ENCODE peak calls at places on chromosomes 12 and 14, in seven cellular contexts. R is prostate gland, Q is HCT116, S is transverse colon, T is K562, U is breast epithelium, H is GM12892. C is an unnamed sample.

GRCh38 chr12:83161451-83161850 is 474.7 kb downstream of the TMTC2 start:
- DNase-seq in R (no peak), Q (no peak), S (no peak), T (no peak), U (no peak), H (no peak), C (no peak)

GRCh38 chr14:99270491-99271287 is 1.3 kb downstream of the BCL11B start:
- DNase-seq in R (no peak), Q (no peak), S (no peak), T (no peak), U (no peak), H (no peak), C (peak)

GRCh38 chr12:10097521-10097920 is 1.3 kb downstream of the CLEC1A start:
- DNase-seq in R (no peak), Q (no peak), S (no peak), T (no peak), U (no peak), H (no peak), C (no peak)

GRCh38 chr14:56733396-56733795 is 76.9 kb downstream of the OTX2 start:
- DNase-seq in R (no peak), Q (no peak), S (no peak), T (no peak), U (no peak), H (no peak), C (peak)

GRCh38 chr12:58500399-58500798 is 419.9 kb downstream of the LRIG3 start:
- DNase-seq in R (no peak), Q (no peak), S (no peak), T (no peak), U (no peak), H (no peak), C (no peak)

GRCh38 chr12:32947203-32947795 is 50.7 kb upstream of the PKP2 start:
- DNase-seq in R (no peak), Q (peak), S (no peak), T (peak), U (no peak), H (no peak), C (no peak)

GRCh38 chr14:23137221-23138172 is 18.4 kb upstream of the CEBPE start:
- DNase-seq in R (peak), Q (no peak), S (no peak), T (no peak), U (peak), H (no peak), C (peak)

GRCh38 chr12:46391630-46392029 is 19.1 kb upstream of the SLC38A2 start:
- DNase-seq in R (no peak), Q (no peak), S (no peak), T (no peak), U (no peak), H (no peak), C (no peak)

GRCh38 chr12:88574278-88574677 is 6.0 kb downstream of the KITLG start:
- DNase-seq in R (no peak), Q (no peak), S (no peak), T (no peak), U (no peak), H (no peak), C (no peak)
- TF ChIP-seq POLR2AphosphoS5 in R (no peak), Q (no peak), S (no peak), T (no peak), U (no peak), H (no peak), C (no peak)

GRCh38 chr14:41606249-41607118 is at the start of gene LRFN5:
- DNase-seq in R (no peak), Q (no peak), S (no peak), T (no peak), U (no peak), H (no peak), C (peak)

GRCh38 chr14:41607119-41607785 is 576 bp downstream of the LRFN5 start:
- DNase-seq in R (no peak), Q (no peak), S (no peak), T (no peak), U (no peak), H (no peak), C (peak)

GRCh38 chr14:41609704-41610183 is 3.1 kb downstream of the LRFN5 start:
- DNase-seq in R (peak), Q (no peak), S (no peak), T (no peak), U (no peak), H (no peak), C (no peak)

GRCh38 chr14:41605550-41606248 is 977 bp upstream of the LRFN5 start:
- DNase-seq in R (no peak), Q (no peak), S (no peak), T (no peak), U (no peak), H (no peak), C (no peak)

DNA sequence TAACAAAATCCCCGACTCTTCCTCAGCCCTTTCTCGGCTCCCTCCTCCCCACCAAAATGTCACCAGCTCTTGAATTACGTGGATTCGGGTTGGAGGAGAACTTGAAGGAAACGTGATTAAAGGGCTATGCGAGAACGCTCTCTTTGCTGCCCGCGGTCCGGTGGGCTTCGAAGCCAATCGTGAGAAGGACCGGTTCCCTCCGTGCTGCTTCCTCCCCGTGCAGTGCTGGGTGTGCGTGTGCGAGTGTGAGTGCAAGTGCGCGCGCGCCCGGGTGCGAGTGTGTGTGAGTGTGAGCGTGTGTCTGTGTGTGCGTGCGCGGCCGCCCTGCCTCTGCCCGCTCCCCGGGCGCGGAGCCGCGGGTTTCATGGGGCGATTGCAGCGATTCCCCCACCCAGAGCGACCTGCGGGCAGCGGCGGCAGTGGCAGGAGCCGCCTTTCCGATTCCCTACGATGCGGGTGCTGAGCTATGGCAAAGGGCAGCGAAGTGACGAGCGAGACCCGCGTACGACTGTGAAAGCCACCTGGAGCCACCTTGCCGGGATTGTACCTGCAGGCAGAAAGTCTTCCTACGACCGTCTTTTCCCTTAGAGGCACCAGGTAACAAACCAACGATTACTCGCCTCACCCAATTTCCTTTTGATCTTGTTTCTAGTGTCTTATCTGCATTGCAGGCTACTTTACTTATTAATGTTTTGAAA is 1.4 kb downstream of the LRFN5 start:
- DNase-seq in R (no peak), Q (no peak), S (no peak), T (no peak), U (no peak), H (no peak), C (peak)
- TF ChIP-seq POLR2AphosphoS5 in R (no peak), Q (no peak), S (no peak), T (no peak), U (no peak), H (no peak), C (no peak)

DNA sequence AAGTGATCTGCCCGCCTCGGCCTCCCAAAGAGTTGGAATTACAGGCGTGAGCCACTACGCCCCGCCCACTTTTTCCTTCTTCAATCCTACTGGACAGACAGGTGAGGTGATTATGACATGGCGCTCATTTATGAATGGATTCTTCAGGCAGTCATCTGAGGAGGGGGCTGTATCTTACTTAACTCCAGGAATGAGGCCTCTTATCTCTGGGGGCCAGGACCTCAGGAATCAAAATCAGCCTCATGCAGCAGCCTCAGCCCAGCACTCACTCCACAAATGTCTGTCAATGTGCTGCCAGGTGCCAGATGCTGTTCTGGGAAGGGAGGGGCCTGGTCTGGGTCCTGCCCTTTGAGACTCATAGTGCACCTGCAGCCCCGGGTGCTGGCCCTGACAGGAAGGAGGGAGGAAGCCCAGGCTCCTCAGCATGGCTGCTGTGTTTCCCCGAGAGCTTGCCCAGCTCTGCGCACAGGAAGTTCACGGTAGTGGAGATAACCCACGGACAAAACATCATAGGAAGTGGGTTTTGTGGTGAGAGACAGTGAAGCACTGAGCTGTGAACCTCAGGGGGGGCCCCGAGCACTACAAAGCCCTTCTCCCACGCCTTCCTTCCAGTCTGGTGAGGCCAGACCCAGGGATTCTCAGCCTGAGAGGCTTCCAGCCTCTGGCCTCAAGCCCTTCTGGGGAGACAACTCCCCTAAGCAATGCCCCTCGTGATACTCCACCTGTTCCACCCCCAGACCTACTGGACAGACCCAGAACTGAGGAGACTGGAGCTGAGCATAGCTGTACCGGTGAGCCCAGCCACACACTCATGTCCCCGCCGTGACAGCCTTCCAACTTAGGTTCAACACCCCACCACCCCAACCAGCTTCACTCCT is 22.3 kb downstream of the GALNT6 start:
- DNase-seq in R (peak), Q (no peak), S (peak), T (peak), U (no peak), H (peak), C (no peak)
- TF ChIP-seq POLR2AphosphoS5 in R (no peak), Q (no peak), S (no peak), T (peak), U (no peak), H (peak), C (peak)

DNA sequence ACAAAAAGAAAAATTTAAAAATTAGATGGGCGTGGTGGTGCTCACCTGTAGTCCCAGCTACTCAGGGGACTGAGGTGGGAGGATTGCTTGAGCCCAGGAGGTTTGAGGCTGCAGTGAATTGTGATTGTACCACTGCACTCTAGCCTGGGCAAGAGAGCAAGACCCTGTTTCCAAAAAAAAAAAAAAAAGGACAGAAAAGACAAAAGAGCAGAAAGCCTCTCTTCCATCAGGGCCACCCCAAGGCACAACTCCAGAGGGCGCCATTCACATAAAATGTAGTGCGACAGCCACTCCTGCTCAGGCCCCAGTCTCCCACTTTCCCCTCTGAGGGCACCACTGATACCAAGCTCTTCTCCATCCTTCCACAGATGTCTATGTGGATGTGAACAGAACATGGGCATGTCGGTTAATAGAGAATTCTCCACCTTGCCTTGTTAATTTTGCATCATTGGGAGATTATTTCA is 41.8 kb downstream of the DGLUCY start:
- DNase-seq in R (no peak), Q (no peak), S (no peak), T (no peak), U (no peak), H (no peak), C (no peak)
- TF ChIP-seq POLR2AphosphoS5 in R (no peak), Q (no peak), S (no peak), T (no peak), U (no peak), H (no peak), C (no peak)

GRCh38 chr14:102105369-102105768 is 18.5 kb upstream of the HSP90AA1 start:
- DNase-seq in R (no peak), Q (no peak), S (no peak), T (no peak), U (no peak), H (no peak), C (no peak)

GRCh38 chr14:102116361-102117180 is 23.1 kb upstream of the WDR20 start:
- DNase-seq in R (no peak), Q (no peak), S (no peak), T (no peak), U (no peak), H (no peak), C (peak)

GRCh38 chr14:102111101-102111500 is 24.3 kb upstream of the HSP90AA1 start:
- DNase-seq in R (no peak), Q (no peak), S (no peak), T (no peak), U (no peak), H (no peak), C (no peak)
- TF ChIP-seq POLR2AphosphoS5 in R (no peak), Q (no peak), S (no peak), T (no peak), U (no peak), H (no peak), C (no peak)

C was measured in upper lobe of left lung.